ENCODE peak calls at places on chromosomes 13 and 19, in nine cellular contexts. X is PC-9, P is neural progenitor cell, L is nephron progenitor cell, R is GM10248, W is heart right ventricle, U is ELR, S is amygdala, C is left colon. T is an unnamed sample.

GRCh38 chr13:23753523-23753922 is 135.7 kb downstream of the MIPEP start:
- DNase-seq in P (no peak), C (no peak), U (peak), S (no peak), W (no peak), R (no peak), X (peak), L (no peak), T (no peak)

GRCh38 chr13:102598061-102598460 is 1.3 kb downstream of the TPP2 start:
- DNase-seq in C (no peak), W (no peak), L (no peak), U (peak), S (no peak), P (no peak), X (no peak), R (no peak), T (no peak)

GRCh38 chr19:7970716-7971448 is 27.4 kb upstream of the TIMM44 start:
- DNase-seq in C (no peak), R (peak), L (peak), W (no peak), P (peak), X (no peak), U (peak), S (no peak), T (no peak)

GRCh38 chr13:25980255-25980654 is 71.6 kb downstream of the SHISA2 start:
- DNase-seq in L (peak), R (no peak), U (peak), P (peak), S (no peak), W (no peak), C (no peak), X (no peak), T (no peak)

GRCh38 chr19:29294343-29294811 is 81.4 kb upstream of the UQCRFS1 start:
- DNase-seq in L (no peak), X (no peak), R (no peak), P (no peak), W (no peak), C (no peak), S (no peak), U (peak), T (no peak)

GRCh38 chr19:46402725-46403124 is 10.6 kb downstream of the CCDC8 start:
- DNase-seq in L (no peak), P (no peak), X (no peak), W (no peak), R (no peak), S (no peak), C (no peak), U (no peak), T (no peak)

GRCh38 chr13:63436288-63436687 is 2020.6 kb upstream of the PCDH20 start:
- DNase-seq in C (no peak), P (no peak), S (no peak), X (no peak), R (no peak), L (no peak), W (no peak), U (no peak), T (no peak)

GRCh38 chr13:99982021-99982740 is 597 bp downstream of the ZIC2 start:
- DNase-seq in R (no peak), C (no peak), L (peak), P (peak), U (peak), W (no peak), S (no peak), X (no peak), T (no peak)

GRCh38 chr19:40246292-40247073 is 20.0 kb upstream of the CCNP start:
- DNase-seq in C (no peak), X (no peak), U (no peak), R (no peak), S (no peak), L (no peak), W (no peak), P (no peak), T (no peak)

GRCh38 chr13:19587635-19588300 is 26.4 kb upstream of the TPTE2 start:
- DNase-seq in R (peak), P (no peak), X (peak), C (no peak), U (peak), L (no peak), S (no peak), W (no peak), T (no peak)

GRCh38 chr13:40547545-40548322 is 118.7 kb downstream of the FOXO1 start:
- DNase-seq in L (no peak), S (no peak), R (no peak), P (no peak), W (no peak), C (no peak), U (no peak), X (no peak), T (no peak)

GRCh38 chr19:1105217-1105872 is 1.6 kb downstream of the GPX4 start:
- DNase-seq in R (no peak), C (no peak), U (no peak), X (no peak), S (no peak), P (no peak), W (no peak), L (no peak), T (no peak)

GRCh38 chr13:77535448-77535847 is at the start of gene SCEL:
- DNase-seq in R (no peak), X (peak), W (no peak), C (no peak), S (no peak), L (no peak), P (no peak), U (no peak), T (no peak)

GRCh38 chr13:42574011-42574410 is at the start of gene TNFSF11:
- DNase-seq in R (peak), C (no peak), P (peak), U (no peak), S (no peak), L (peak), W (no peak), X (no peak), T (no peak)

GRCh38 chr13:30690282-30691188 is 44.8 kb upstream of the ALOX5AP start:
- DNase-seq in R (no peak), L (no peak), W (peak), P (no peak), S (no peak), X (peak), C (peak), U (peak), T (peak)

GRCh38 chr19:39645800-39646411 is 9.8 kb upstream of the LGALS16 start:
- DNase-seq in C (no peak), P (peak), W (no peak), L (peak), U (peak), S (no peak), R (no peak), X (no peak), T (no peak)

GRCh38 chr19:46018729-46019251 is 4.1 kb downstream of the PGLYRP1 start:
- DNase-seq in C (no peak), P (no peak), S (no peak), U (no peak), R (no peak), X (no peak), W (no peak), L (no peak), T (no peak)

GRCh38 chr13:47039106-47039505 is 142.3 kb upstream of the HTR2A start:
- DNase-seq in L (no peak), S (no peak), U (peak), R (no peak), P (no peak), C (no peak), W (no peak), X (no peak), T (no peak)

GRCh38 chr19:31408460-31409124 is 59.4 kb upstream of the TSHZ3 start:
- DNase-seq in L (no peak), R (no peak), U (peak), X (no peak), S (no peak), P (no peak), W (no peak), C (no peak), T (peak)

GRCh38 chr13:63595811-63596210 is 2180.2 kb upstream of the PCDH20 start:
- DNase-seq in C (no peak), S (no peak), R (no peak), W (no peak), X (no peak), P (no peak), U (no peak), L (no peak), T (no peak)

GRCh38 chr19:33740811-33741396 is 55.8 kb upstream of the KCTD15 start:
- DNase-seq in W (no peak), U (peak), C (no peak), L (peak), R (no peak), S (no peak), X (no peak), P (peak), T (no peak)

GRCh38 chr19:48837081-48837524 is 812 bp upstream of the HSD17B14 start:
- DNase-seq in P (peak), C (peak), L (peak), X (peak), R (peak), U (peak), S (peak), W (peak), T (peak)

GRCh38 chr19:46023311-46023779 is 492 bp upstream of the PGLYRP1 start:
- DNase-seq in U (no peak), R (no peak), C (no peak), L (no peak), W (no peak), P (no peak), X (no peak), S (no peak), T (no peak)

GRCh38 chr13:24642236-24642635 is 38.0 kb upstream of the ATP12A start:
- DNase-seq in W (no peak), X (no peak), L (no peak), P (no peak), S (no peak), U (no peak), R (no peak), C (no peak), T (no peak)

GRCh38 chr13:75636339-75637095 is 387 bp downstream of the LMO7 start:
- DNase-seq in W (peak), C (no peak), L (peak), R (peak), U (peak), X (peak), S (no peak), P (peak), T (no peak)

GRCh38 chr13:54965881-54966280 is 1937.3 kb downstream of the OLFM4 start:
- DNase-seq in L (no peak), P (no peak), X (no peak), R (no peak), U (no peak), W (no peak), S (no peak), C (no peak), T (peak)

GRCh38 chr13:59047546-59047945 is 1116.2 kb downstream of the DIAPH3 start:
- DNase-seq in C (no peak), W (no peak), L (no peak), X (no peak), R (no peak), P (no peak), U (no peak), S (no peak), T (no peak)

GRCh38 chr13:47904239-47904638 is 96.8 kb downstream of the SUCLA2 start:
- DNase-seq in L (no peak), S (no peak), X (peak), C (no peak), P (no peak), W (no peak), U (no peak), R (no peak), T (no peak)

GRCh38 chr19:50516456-50516855 is 2.7 kb upstream of the ASPDH start:
- DNase-seq in W (no peak), R (no peak), L (no peak), P (no peak), S (no peak), C (no peak), X (no peak), U (no peak), T (no peak)

GRCh38 chr13:111397202-111397880 is 76.9 kb downstream of the TEX29 start:
- DNase-seq in X (no peak), C (no peak), R (no peak), U (no peak), P (no peak), L (no peak), W (no peak), S (no peak), T (no peak)

GRCh38 chr19:4077011-4077382 is 10.3 kb upstream of the ZBTB7A start:
- DNase-seq in S (no peak), L (no peak), R (no peak), U (no peak), X (no peak), P (no peak), W (no peak), C (no peak), T (no peak)

GRCh38 chr19:16368385-16369305 is 44.0 kb downstream of the KLF2 start:
- DNase-seq in U (no peak), S (no peak), X (no peak), P (no peak), R (no peak), L (no peak), W (no peak), C (no peak), T (no peak)

GRCh38 chr19:57103573-57104277 is 16.1 kb upstream of the USP29 start:
- DNase-seq in S (peak), R (peak), X (peak), U (peak), W (peak), C (peak), P (peak), L (peak), T (peak)

GRCh38 chr19:48933382-48933932 is at the start of gene DHDH:
- DNase-seq in P (peak), X (peak), U (peak), S (peak), C (peak), W (peak), L (peak), R (peak), T (no peak)

GRCh38 chr13:80164451-80164850 is 176.5 kb downstream of the SPRY2 start:
- DNase-seq in C (no peak), X (no peak), W (no peak), S (no peak), P (no peak), L (no peak), R (no peak), U (no peak), T (no peak)

GRCh38 chr13:19178901-19179593 is 2.6 kb downstream of the TUBA3C start:
- DNase-seq in X (no peak), C (no peak), U (no peak), R (no peak), P (no peak), S (no peak), W (no peak), L (no peak), T (no peak)

T was measured in HS-5.